ENCODE peak calls at places on chromosomes 12 and 14, in five cellular contexts. O, K, F, P and G are unnamed samples.

GRCh38 chr12:31405021-31405420 is 79.1 kb upstream of the SINHCAF start:
- DNase-seq in O (no peak), P (no peak), K (no peak), F (no peak), G (no peak)

GRCh38 chr14:89419973-89420482 is 3.0 kb upstream of the FOXN3 start:
- DNase-seq in F (no peak), O (no peak), P (no peak), K (no peak), G (no peak)

GRCh38 chr12:117580718-117581062 is 219.3 kb upstream of the NOS1 start:
- DNase-seq in P (peak; percentile 34), K (peak; percentile 16), F (no peak), O (no peak), G (no peak)

GRCh38 chr12:11877869-11878780 is 192.6 kb upstream of the BCL2L14 start:
- DNase-seq in P (peak; percentile 45), K (peak; percentile 68), O (no peak), F (peak; percentile 46), G (peak; percentile 36)

GRCh38 chr14:52338282-52338681 is 24.2 kb downstream of the PTGER2 start:
- DNase-seq in P (no peak), O (no peak), F (no peak), K (no peak), G (no peak)

GRCh38 chr12:21336656-21337055 is 1.9 kb upstream of the SLCO1A2 start:
- DNase-seq in F (no peak), K (no peak), P (no peak), O (no peak), G (no peak)

GRCh38 chr14:93073833-93074769 is 41.6 kb downstream of the ITPK1 start:
- DNase-seq in O (no peak), K (no peak), P (no peak), F (no peak), G (no peak)

GRCh38 chr12:3661028-3661427 is 91.9 kb downstream of the CRACR2A start:
- DNase-seq in P (no peak), F (no peak), O (no peak), K (no peak), G (no peak)

GRCh38 chr12:90627180-90627896 is 327.6 kb downstream of the CCER1 start:
- DNase-seq in P (no peak), O (no peak), K (no peak), F (peak; percentile 8), G (no peak)

GRCh38 chr12:5945071-5946008 is at the start of gene ANO2:
- DNase-seq in K (no peak), O (no peak), F (no peak), P (no peak), G (no peak)

GRCh38 chr14:38074754-38075153 is 132.9 kb upstream of the SSTR1 start:
- DNase-seq in O (no peak), P (peak; percentile 45), K (no peak), F (no peak), G (no peak)

GRCh38 chr14:58793096-58793740 is 155.5 kb downstream of the DACT1 start:
- DNase-seq in O (no peak), F (no peak), K (no peak), P (no peak), G (no peak)

GRCh38 chr14:64234877-64235651 is 59.1 kb downstream of the ESR2 start:
- DNase-seq in P (no peak), F (no peak), K (peak; percentile 37), O (no peak), G (no peak)

GRCh38 chr14:97275276-97275675 is 478.1 kb downstream of the VRK1 start:
- DNase-seq in K (no peak), P (no peak), F (no peak), O (no peak), G (no peak)

GRCh38 chr12:81542621-81543020 is 216.5 kb downstream of the PPFIA2 start:
- DNase-seq in K (no peak), O (no peak), P (no peak), F (no peak), G (no peak)

GRCh38 chr14:91417983-91418386 is 365 bp upstream of the CCDC88C start:
- DNase-seq in F (no peak), P (peak; percentile 70), K (peak; percentile 58), O (no peak), G (no peak)

GRCh38 chr12:6326316-6326959 is 15.4 kb downstream of the TNFRSF1A start:
- DNase-seq in P (peak; percentile 49), F (no peak), O (no peak), K (peak; percentile 54), G (no peak)

GRCh38 chr12:63869656-63870055 is 25.2 kb downstream of the SRGAP1 start:
- DNase-seq in O (no peak), K (no peak), P (no peak), F (no peak), G (no peak)

DNA sequence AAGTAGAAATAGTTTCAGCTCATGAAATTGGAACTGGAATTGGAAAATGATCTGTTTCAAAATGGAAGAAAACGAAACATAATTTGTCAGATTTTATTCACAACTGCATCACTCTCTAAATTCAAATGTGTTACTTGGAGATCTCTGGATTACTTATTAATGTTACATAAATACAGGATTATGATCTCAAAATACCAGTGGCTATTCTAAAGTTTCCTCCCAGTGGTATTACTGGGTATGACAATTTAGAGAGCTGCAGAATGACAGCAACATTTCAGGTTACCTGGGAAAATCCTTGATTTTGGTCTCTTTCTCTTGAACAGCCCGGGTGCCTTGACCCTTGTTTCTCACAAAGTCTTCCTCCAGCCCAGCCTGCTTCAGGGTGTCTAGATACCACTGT is 14.2 kb downstream of the FAM161B start:
- DNase-seq in P (no peak), K (no peak), O (no peak), F (no peak), G (no peak)
- TF ChIP-seq CTCF in P (peak; percentile 49), K (no peak), O (no peak), F (peak; percentile 36), G (peak; percentile 7)

GRCh38 chr12:123225443-123225842 is 7.5 kb downstream of the MPHOSPH9 start:
- DNase-seq in K (no peak), P (no peak), F (no peak), O (no peak), G (no peak)

GRCh38 chr12:123227581-123228258 is 5.2 kb downstream of the MPHOSPH9 start:
- DNase-seq in P (no peak), K (no peak), F (no peak), O (no peak), G (no peak)

DNA sequence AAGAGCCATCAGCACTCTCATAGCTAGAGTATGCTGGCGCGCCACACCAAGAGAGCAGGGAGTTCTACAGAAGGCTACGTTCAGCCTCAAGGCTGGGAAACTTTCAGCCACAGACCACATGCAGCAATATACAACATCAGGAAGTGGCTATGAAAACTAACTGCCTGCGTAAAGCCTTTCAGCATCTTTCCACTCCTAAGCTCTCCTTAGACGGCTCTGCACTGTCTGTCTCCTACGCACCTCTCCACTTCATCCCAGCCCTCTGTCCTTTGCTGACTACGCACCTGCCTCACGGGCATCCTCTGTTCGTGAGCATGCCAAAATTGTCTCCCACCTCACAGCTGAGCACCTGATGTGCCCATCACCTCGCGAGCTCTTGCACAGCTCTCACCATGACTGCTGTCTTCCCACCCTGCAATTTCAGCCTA is 9.7 kb downstream of the MPHOSPH9 start:
- DNase-seq in K (peak; percentile 23), O (no peak), F (no peak), P (peak; percentile 50), G (no peak)
- H3K4me3 ChIP-seq in K (no peak overlapping the region), O (no peak overlapping the region), F (no peak overlapping the region), P (no peak overlapping the region), G (no peak overlapping the region)

DNA sequence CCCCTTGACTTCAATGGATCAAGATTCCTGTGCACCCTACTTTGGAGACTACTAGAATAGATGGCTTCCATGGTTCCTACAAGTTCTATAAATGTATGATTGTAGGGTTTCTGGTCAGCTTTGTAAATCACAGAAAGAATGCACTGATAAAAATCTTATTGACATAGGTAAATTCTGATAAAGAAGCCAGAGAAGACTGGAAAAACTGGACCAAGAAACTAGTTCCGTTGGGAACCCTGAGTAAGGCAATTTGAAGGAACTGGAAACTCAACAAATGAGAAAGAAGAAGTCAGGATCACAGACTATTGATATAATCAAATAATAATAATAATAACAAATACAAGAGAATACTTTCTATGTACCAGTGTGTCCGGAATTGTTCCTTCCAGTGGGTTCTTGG is 15.4 kb upstream of the MGST1 start:
- DNase-seq in K (no peak), F (no peak), P (no peak), O (no peak), G (no peak)
- TF ChIP-seq CTCF in K (no peak), F (no peak), P (no peak), O (no peak), G (no peak)

GRCh38 chr12:110124184-110124995 is at the start of gene IFT81:
- DNase-seq in F (peak; percentile 78), P (peak; percentile 95), K (peak; percentile 98), O (peak; percentile 97), G (no peak)

GRCh38 chr12:110122929-110123328 is 1.2 kb upstream of the IFT81 start:
- DNase-seq in K (no peak), O (no peak), P (no peak), F (no peak), G (no peak)

GRCh38 chr12:110120878-110121277 is 3.3 kb upstream of the IFT81 start:
- DNase-seq in O (no peak), P (no peak), F (no peak), K (no peak), G (no peak)

GRCh38 chr12:110126557-110126956 is 2.4 kb downstream of the IFT81 start:
- DNase-seq in P (no peak), F (no peak), O (no peak), K (no peak), G (no peak)

DNA sequence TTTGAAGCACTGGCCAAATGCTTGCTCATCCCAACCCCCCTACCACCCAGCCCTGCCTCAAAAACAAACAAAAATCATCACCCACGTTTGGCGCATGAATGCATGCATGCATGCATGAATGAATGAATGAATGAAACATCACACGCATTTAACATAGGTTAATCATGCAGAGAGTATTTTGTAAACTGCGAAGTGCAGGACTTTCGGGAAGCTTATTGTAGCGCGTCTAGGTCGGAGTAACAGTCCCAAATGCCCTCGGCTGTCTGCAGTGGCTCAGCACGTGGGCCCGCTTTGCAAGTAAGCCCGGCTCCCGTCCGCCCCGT is 335 bp upstream of the IFT81 start:
- DNase-seq in P (no peak), K (no peak), O (no peak), F (no peak), G (no peak)
- H3K4me3 ChIP-seq in P (peak overlapping the region; percentile 50), K (no peak overlapping the region), O (peak overlapping the region; percentile 89), F (no peak overlapping the region), G (no peak overlapping the region)

GRCh38 chr12:132194056-132194455 is 49.8 kb downstream of the NOC4L start:
- DNase-seq in K (no peak), P (no peak), O (no peak), F (no peak), G (no peak)
- TF ChIP-seq CTCF in K (no peak), P (peak; percentile 53), O (no peak), F (peak; percentile 14), G (peak; percentile 38)

GRCh38 chr12:65640489-65640901 is 183.8 kb upstream of the HMGA2 start:
- DNase-seq in K (no peak), P (no peak), O (no peak), F (no peak), G (no peak)

GRCh38 chr12:65637150-65637549 is 187.1 kb upstream of the HMGA2 start:
- DNase-seq in F (no peak), K (no peak), O (no peak), P (no peak), G (no peak)

GRCh38 chr12:65638324-65638723 is 186.0 kb upstream of the HMGA2 start:
- DNase-seq in F (no peak), O (no peak), K (no peak), P (no peak), G (no peak)

GRCh38 chr12:65636436-65636835 is 187.8 kb upstream of the HMGA2 start:
- DNase-seq in O (no peak), K (no peak), F (no peak), P (no peak), G (no peak)

GRCh38 chr12:65637774-65638173 is 186.5 kb upstream of the HMGA2 start:
- DNase-seq in K (no peak), P (no peak), O (no peak), F (no peak), G (no peak)
- H3K4me3 ChIP-seq in K (no peak overlapping the region), P (no peak overlapping the region), O (no peak overlapping the region), F (no peak overlapping the region), G (no peak overlapping the region)